ENCODE peak calls at places on chromosome 9, in six cellular contexts. E, W, U, Q, M and K are unnamed samples.

GRCh38 chr9:135504262-135505229 is 4.1 kb downstream of the MRPS2 start:
- DNase-seq in W (peak; percentile 59), M (peak; percentile 69), Q (peak; percentile 68), U (peak; percentile 47), E (no peak), K (peak; percentile 82)

GRCh38 chr9:75108571-75108970 is 20.3 kb downstream of the OSTF1 start:
- DNase-seq in M (no peak), Q (no peak), E (no peak), U (peak; percentile 83), W (no peak), K (peak; percentile 90)

GRCh38 chr9:37549527-37549926 is 26.7 kb downstream of the FBXO10 start:
- DNase-seq in Q (no peak), U (no peak), W (no peak), E (no peak), M (no peak), K (no peak)

GRCh38 chr9:134324359-134325095 is 1.7 kb upstream of the RXRA start:
- DNase-seq in U (peak; percentile 56), W (no peak), M (no peak), Q (no peak), E (no peak), K (no peak)

GRCh38 chr9:76894198-76894597 is 11.7 kb downstream of the PRUNE2 start:
- DNase-seq in U (no peak), E (no peak), W (peak; percentile 59), M (no peak), Q (no peak), K (no peak)

GRCh38 chr9:106885451-106885850 is 22.5 kb downstream of the ZNF462 start:
- DNase-seq in U (peak; percentile 90), Q (no peak), W (no peak), E (no peak), M (no peak), K (peak; percentile 16)

GRCh38 chr9:138098908-138099791 is 221.6 kb downstream of the CACNA1B start:
- DNase-seq in Q (no peak), U (no peak), W (no peak), M (peak; percentile 3), E (no peak), K (no peak)

GRCh38 chr9:78295731-78296130 is 1.2 kb upstream of the PSAT1 start:
- DNase-seq in U (no peak), Q (no peak), E (no peak), W (no peak), M (no peak), K (no peak)

GRCh38 chr9:128203024-128203841 is at the start of gene DNM1:
- DNase-seq in U (peak; percentile 70), Q (peak; percentile 78), M (peak; percentile 64), E (peak; percentile 80), W (peak; percentile 60), K (peak; percentile 64)

GRCh38 chr9:84940294-84940693 is 270.8 kb downstream of the NTRK2 start:
- DNase-seq in W (no peak), M (no peak), U (peak; percentile 5), Q (no peak), E (no peak), K (no peak)

GRCh38 chr9:123008909-123009308 is 24.6 kb upstream of the GPR21 start:
- DNase-seq in E (no peak), U (no peak), Q (no peak), W (no peak), M (no peak), K (no peak)

GRCh38 chr9:95822583-95823431 is 52.7 kb upstream of the ERCC6L2 start:
- DNase-seq in Q (peak; percentile 38), W (no peak), M (no peak), E (no peak), U (peak; percentile 88), K (peak; percentile 64)

GRCh38 chr9:136132500-136133050 is 13.9 kb upstream of the TMEM250 start:
- DNase-seq in M (no peak), W (no peak), U (no peak), E (no peak), Q (no peak), K (no peak)

GRCh38 chr9:119283118-119283794 is 86.0 kb downstream of the BRINP1 start:
- DNase-seq in U (no peak), Q (no peak), W (no peak), E (no peak), M (no peak), K (no peak)

GRCh38 chr9:125421591-125422181 is 160.1 kb downstream of the GAPVD1 start:
- DNase-seq in M (no peak), W (no peak), U (no peak), E (no peak), Q (no peak), K (no peak)

GRCh38 chr9:99253772-99254431 is 31.8 kb downstream of the SEC61B start:
- DNase-seq in Q (peak; percentile 90), M (no peak), U (peak; percentile 37), W (peak; percentile 76), E (no peak), K (no peak)

GRCh38 chr9:79020266-79020665 is 551.5 kb upstream of the TLE4 start:
- DNase-seq in Q (no peak), W (no peak), M (no peak), E (no peak), U (no peak), K (no peak)

GRCh38 chr9:123722378-123722777 is 207.5 kb downstream of the DENND1A start:
- DNase-seq in W (no peak), E (no peak), U (no peak), Q (no peak), M (no peak), K (no peak)

GRCh38 chr9:87223397-87224246 is 274.0 kb upstream of the DAPK1 start:
- DNase-seq in Q (no peak), E (no peak), W (no peak), U (peak; percentile 34), M (no peak), K (no peak)

GRCh38 chr9:117732494-117732893 is 28.3 kb downstream of the TLR4 start:
- DNase-seq in W (no peak), E (no peak), U (no peak), M (no peak), Q (no peak), K (no peak)